ENCODE peak calls at places on chromosome 11, in four cellular contexts. F, D, M and J are unnamed samples.

GRCh38 chr11:25547293-25547692 is 784.6 kb upstream of the ANO3 start:
- DNase-seq in F (no peak), D (no peak), M (no peak), J (no peak)

GRCh38 chr11:116646191-116646590 is 126.6 kb downstream of the BUD13 start:
- DNase-seq in F (no peak), D (no peak), M (no peak), J (no peak)

GRCh38 chr11:64597671-64598101 is 6.7 kb downstream of the SLC22A12 start:
- DNase-seq in F (no peak), D (no peak), M (no peak), J (no peak)

GRCh38 chr11:8291421-8292350 is 28.0 kb upstream of the LMO1 start:
- DNase-seq in F (no peak), D (no peak), M (no peak), J (no peak)

GRCh38 chr11:13720940-13721339 is 52.5 kb downstream of the FAR1 start:
- DNase-seq in F (no peak), D (no peak), M (no peak), J (no peak)

GRCh38 chr11:109073032-109073822 is 348.8 kb upstream of the C11orf87 start:
- DNase-seq in F (no peak), D (no peak), M (no peak), J (no peak)

GRCh38 chr11:1564535-1565172 is 7.4 kb downstream of the DUSP8 start:
- DNase-seq in F (peak; percentile 79), D (no peak), M (no peak), J (no peak)

GRCh38 chr11:65849366-65849765 is 8.6 kb downstream of the CFL1 start:
- DNase-seq in F (no peak), D (no peak), M (no peak), J (no peak)

GRCh38 chr11:1390603-1391164 is 950 bp downstream of the BRSK2 start:
- DNase-seq in F (no peak), D (no peak), M (no peak), J (no peak)

GRCh38 chr11:69925366-69926196 is 106.4 kb upstream of the FGF3 start:
- DNase-seq in F (no peak), D (no peak), M (no peak), J (no peak)

GRCh38 chr11:65573391-65574146 is 1.2 kb downstream of the FAM89B start:
- DNase-seq in F (no peak), D (no peak), M (no peak), J (no peak)

GRCh38 chr11:45083544-45084087 is 62.8 kb upstream of the PRDM11 start:
- DNase-seq in F (peak; percentile 11), D (no peak), M (peak; percentile 15), J (peak; percentile 33)
- TF ChIP-seq CTCF in F (peak; percentile 39), D (peak; percentile 39), M (peak; percentile 58), J (peak; percentile 44)

DNA sequence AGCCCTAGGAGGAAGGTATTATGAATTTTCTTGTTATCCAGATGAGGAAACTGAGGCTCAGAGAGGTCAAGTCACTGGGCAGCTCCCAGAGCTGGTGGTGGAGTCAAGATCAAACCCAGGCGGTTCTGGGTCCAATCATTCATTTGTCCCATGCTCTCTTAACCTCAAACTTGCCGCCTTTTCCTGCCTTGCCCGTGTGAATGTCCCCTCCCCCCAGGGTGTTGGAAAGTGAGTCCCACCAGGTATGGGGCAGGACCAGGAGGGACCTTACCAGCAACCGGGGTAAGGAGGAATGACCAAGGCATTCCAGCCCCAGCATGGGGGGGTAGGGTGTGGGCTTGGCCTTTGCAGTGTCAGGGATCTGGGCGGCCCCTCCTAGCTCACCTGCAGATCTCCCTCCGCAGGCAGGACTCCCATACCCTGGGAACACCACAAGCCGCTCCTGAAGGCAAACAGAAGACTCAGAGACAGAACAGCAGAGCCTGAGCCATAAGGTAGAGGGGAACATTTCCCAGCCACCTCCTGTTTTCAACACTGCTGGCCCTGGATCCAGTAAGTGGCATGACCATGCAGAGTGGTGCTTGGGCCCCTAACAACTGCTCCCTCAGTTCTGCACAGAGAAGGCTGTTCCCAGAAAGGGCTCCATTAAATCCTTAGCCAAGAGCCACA is 41.2 kb upstream of the SYT7 start:
- DNase-seq in F (no peak), D (no peak), M (no peak), J (no peak)
- TF ChIP-seq POLR2AphosphoS2 in F (no peak), D (no peak), M (no peak), J (no peak)

DNA sequence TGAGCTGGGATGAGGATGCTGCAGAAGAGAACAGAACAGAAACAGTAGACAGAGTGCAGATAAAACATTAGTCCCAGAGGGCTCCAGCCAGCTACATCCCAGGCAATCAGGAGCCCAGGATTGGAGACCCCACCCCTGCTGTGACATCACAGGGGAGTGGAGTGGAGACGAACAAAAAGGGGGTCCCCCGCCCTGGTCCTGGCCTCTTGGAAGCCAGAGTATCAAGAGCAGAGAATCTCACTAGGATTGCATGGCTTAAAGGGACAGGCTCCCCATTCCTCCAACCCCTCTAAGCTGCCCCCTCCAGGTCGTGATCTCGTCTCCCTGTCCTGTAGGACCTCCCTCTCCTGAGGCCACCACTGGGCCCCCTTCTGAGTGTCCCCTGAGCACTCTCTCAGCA is at the start of gene P2RX3:
- DNase-seq in F (no peak), D (no peak), M (no peak), J (no peak)
- TF ChIP-seq HDAC2 in F (no peak), D (no peak), M (no peak), J (no peak)

GRCh38 chr11:113247231-113247630 is 67.2 kb upstream of the TTC12 start:
- DNase-seq in F (no peak), D (no peak), M (no peak), J (no peak)

GRCh38 chr11:113249491-113249763 is 65.0 kb upstream of the TTC12 start:
- DNase-seq in F (peak; percentile 15), D (no peak), M (no peak), J (peak; percentile 1)

GRCh38 chr11:113251281-113251680 is 63.1 kb upstream of the TTC12 start:
- DNase-seq in F (no peak), D (no peak), M (no peak), J (no peak)

GRCh38 chr11:113248702-113249490 is 65.5 kb upstream of the TTC12 start:
- DNase-seq in F (no peak), D (no peak), M (no peak), J (no peak)

DNA sequence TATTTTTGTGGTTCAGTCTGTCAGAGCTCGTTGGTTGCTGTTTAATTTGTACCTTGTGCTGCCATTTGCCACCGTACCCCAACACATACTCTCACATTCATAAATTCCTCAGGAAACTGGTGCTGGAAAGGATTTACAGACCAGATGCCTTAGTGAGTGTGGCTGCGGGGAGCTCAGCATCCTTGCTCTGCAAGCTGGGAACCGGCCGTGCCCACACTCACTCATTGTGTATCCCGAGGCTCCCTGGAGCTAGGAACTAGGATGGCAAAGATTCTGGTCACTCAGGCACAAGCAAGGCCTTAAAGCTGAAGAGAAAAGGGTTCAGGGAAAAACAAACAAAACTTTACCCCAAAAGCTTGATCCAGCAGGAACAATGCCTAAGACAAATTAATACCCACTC is 64.6 kb upstream of the TTC12 start:
- DNase-seq in F (no peak), D (no peak), M (no peak), J (no peak)
- TF ChIP-seq CTCF in F (no peak), D (no peak), M (no peak), J (no peak)

GRCh38 chr11:3042496-3043314 is 14.5 kb downstream of the CARS1 start:
- DNase-seq in F (no peak), D (no peak), M (no peak), J (no peak)

GRCh38 chr11:3043315-3043871 is 13.8 kb downstream of the CARS1 start:
- DNase-seq in F (no peak), D (no peak), M (no peak), J (no peak)

GRCh38 chr11:3044915-3045314 is 12.3 kb downstream of the CARS1 start:
- DNase-seq in F (no peak), D (no peak), M (no peak), J (no peak)

GRCh38 chr11:3046190-3046589 is 11.0 kb downstream of the CARS1 start:
- DNase-seq in F (no peak), D (no peak), M (no peak), J (peak; percentile 25)

DNA sequence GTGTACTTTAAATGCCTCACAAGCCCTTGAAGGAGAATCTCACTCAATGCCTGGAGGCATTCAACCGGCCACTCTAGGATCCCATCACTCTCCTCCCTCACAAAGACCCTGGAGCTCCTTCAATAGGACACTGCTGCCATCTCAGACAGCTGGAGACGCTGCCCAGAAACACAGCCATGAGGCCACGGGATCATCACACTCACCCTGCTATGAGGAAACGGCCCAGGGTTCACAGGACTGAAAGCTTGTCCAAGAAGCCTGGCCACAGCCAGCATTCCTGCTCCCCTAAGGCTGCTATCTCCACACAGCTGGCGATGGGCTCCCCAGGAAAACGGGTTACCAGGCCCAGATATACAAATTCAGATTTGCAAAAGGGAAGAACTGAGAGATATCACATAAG is 13.2 kb downstream of the CARS1 start:
- DNase-seq in F (no peak), D (no peak), M (no peak), J (no peak)
- TF ChIP-seq POLR2AphosphoS2 in F (no peak), D (no peak), M (no peak), J (no peak)

GRCh38 chr11:117814766-117815261 is 9.7 kb downstream of the FXYD2 start:
- DNase-seq in F (peak; percentile 15), D (peak; percentile 96), M (peak; percentile 54), J (no peak)
- TF ChIP-seq HDAC2 in F (no peak), D (no peak), M (no peak), J (no peak)

DNA sequence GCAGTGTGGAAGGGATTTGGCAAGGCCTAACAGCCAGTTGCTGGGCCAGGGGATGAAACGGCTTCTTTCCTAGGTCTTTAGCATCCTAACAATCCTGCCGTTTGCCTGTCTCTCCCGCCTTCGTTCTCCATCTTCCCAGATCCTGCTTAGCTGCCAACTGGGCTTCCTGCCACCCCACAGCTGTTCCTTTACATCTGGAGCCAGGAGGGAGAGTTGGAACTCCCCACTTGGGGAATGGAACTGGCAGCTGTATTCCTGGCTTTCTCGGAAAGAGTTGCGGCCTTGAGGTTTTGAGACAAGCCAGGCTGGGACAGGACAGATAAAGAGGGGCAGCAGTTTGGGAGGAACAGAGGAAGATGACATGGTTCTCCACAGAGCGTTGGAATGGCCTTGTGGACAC is 59.6 kb downstream of the ST3GAL4 start:
- DNase-seq in F (no peak), D (no peak), M (no peak), J (no peak)
- TF ChIP-seq CTCF in F (no peak), D (no peak), M (no peak), J (no peak)

GRCh38 chr11:30345644-30346043 is 22.7 kb downstream of the ARL14EP start:
- DNase-seq in F (no peak), D (no peak), M (no peak), J (no peak)
- TF ChIP-seq POLR2AphosphoS2 in F (no peak), D (no peak), M (no peak), J (no peak)

DNA sequence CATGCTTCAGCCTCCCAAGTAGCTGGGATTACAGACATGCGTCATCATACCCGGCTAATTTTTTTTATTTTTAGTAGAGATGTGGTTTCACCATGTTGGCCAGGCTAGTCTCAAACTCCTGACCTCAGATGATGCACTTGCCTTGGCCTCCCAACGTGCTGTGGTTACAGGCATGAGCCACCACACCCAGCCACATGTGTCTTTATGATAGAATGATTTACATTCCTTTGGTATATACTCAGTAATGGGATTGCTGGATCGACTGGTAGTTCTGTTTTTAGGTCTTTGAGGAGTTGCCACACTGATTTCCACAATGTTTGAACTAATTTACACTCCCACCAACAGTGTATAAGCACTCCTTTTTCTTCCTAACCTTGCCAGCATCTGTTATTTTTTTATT is 276.2 kb downstream of the METTL15 start:
- DNase-seq in F (no peak), D (no peak), M (no peak), J (no peak)
- TF ChIP-seq HDAC2 in F (no peak), D (no peak), M (no peak), J (no peak)